ENCODE peak calls at places on chromosomes 16 and 17, in five cellular contexts. One of them, this sample, is unnamed.

GRCh38 chr17:42387663-42388380 is 420 bp downstream of the STAT3 start:
- DNase-seq in A549: no peak
- DNase-seq in body of pancreas: peak
- DNase-seq in AG04449: no peak
- DNase-seq in LNCaP clone FGC: no peak
- DNase-seq in this sample: peak

GRCh38 chr17:27352481-27353460 is 58.9 kb downstream of the WSB1 start:
- DNase-seq in A549: peak
- DNase-seq in body of pancreas: no peak
- DNase-seq in AG04449: no peak
- DNase-seq in LNCaP clone FGC: no peak
- DNase-seq in this sample: no peak

GRCh38 chr16:19168173-19169080 is at the start of gene SYT17:
- DNase-seq in A549: peak
- DNase-seq in body of pancreas: peak
- DNase-seq in AG04449: no peak
- DNase-seq in LNCaP clone FGC: no peak
- DNase-seq in this sample: peak

GRCh38 chr16:75080205-75081029 is 36.2 kb downstream of the LDHD start:
- DNase-seq in A549: no peak
- DNase-seq in body of pancreas: no peak
- DNase-seq in AG04449: peak
- DNase-seq in LNCaP clone FGC: no peak
- DNase-seq in this sample: no peak

GRCh38 chr16:73047221-73047535 is 750 bp downstream of the ZFHX3 start:
- DNase-seq in A549: no peak
- DNase-seq in body of pancreas: no peak
- DNase-seq in AG04449: no peak
- DNase-seq in LNCaP clone FGC: no peak
- DNase-seq in this sample: no peak

GRCh38 chr17:19018600-19018950 is 14.0 kb upstream of the FAM83G start:
- DNase-seq in A549: no peak
- DNase-seq in body of pancreas: no peak
- DNase-seq in AG04449: no peak
- DNase-seq in LNCaP clone FGC: no peak
- DNase-seq in this sample: no peak

GRCh38 chr16:19810817-19811731 is 73.6 kb downstream of the GPRC5B start:
- DNase-seq in A549: peak
- DNase-seq in body of pancreas: no peak
- DNase-seq in AG04449: peak
- DNase-seq in LNCaP clone FGC: no peak
- DNase-seq in this sample: no peak

GRCh38 chr16:29745853-29746345 is at the start of gene C16orf54:
- DNase-seq in A549: no peak
- DNase-seq in body of pancreas: peak
- DNase-seq in AG04449: no peak
- DNase-seq in LNCaP clone FGC: no peak
- DNase-seq in this sample: no peak

GRCh38 chr16:74740795-74741304 is 33.8 kb downstream of the FA2H start:
- DNase-seq in A549: peak
- DNase-seq in body of pancreas: peak
- DNase-seq in AG04449: no peak
- DNase-seq in LNCaP clone FGC: no peak
- DNase-seq in this sample: no peak

GRCh38 chr16:11152205-11152604 is 103.8 kb downstream of the SOCS1 start:
- DNase-seq in A549: no peak
- DNase-seq in body of pancreas: no peak
- DNase-seq in AG04449: no peak
- DNase-seq in LNCaP clone FGC: no peak
- DNase-seq in this sample: peak

GRCh38 chr16:23317266-23317661 is 15.2 kb downstream of the SCNN1B start:
- DNase-seq in A549: peak
- DNase-seq in body of pancreas: peak
- DNase-seq in AG04449: no peak
- DNase-seq in LNCaP clone FGC: peak
- DNase-seq in this sample: no peak

GRCh38 chr17:57084361-57084801 is 665 bp upstream of the AKAP1 start:
- DNase-seq in A549: no peak
- DNase-seq in body of pancreas: no peak
- DNase-seq in AG04449: no peak
- DNase-seq in LNCaP clone FGC: no peak
- DNase-seq in this sample: no peak

GRCh38 chr16:71351558-71351901 is 7.0 kb upstream of the CALB2 start:
- DNase-seq in A549: no peak
- DNase-seq in body of pancreas: peak
- DNase-seq in AG04449: no peak
- DNase-seq in LNCaP clone FGC: peak
- DNase-seq in this sample: no peak

GRCh38 chr16:53789159-53789558 is 85.2 kb downstream of the FTO start:
- DNase-seq in A549: no peak
- DNase-seq in body of pancreas: no peak
- DNase-seq in AG04449: peak
- DNase-seq in LNCaP clone FGC: no peak
- DNase-seq in this sample: no peak

GRCh38 chr17:19647697-19648474 is 665 bp upstream of the ALDH3A2 start:
- DNase-seq in A549: peak
- DNase-seq in body of pancreas: peak
- DNase-seq in AG04449: peak
- DNase-seq in LNCaP clone FGC: no peak
- DNase-seq in this sample: peak

GRCh38 chr17:2054262-2054739 is 602 bp upstream of the HIC1 start:
- DNase-seq in A549: peak
- DNase-seq in body of pancreas: no peak
- DNase-seq in AG04449: no peak
- DNase-seq in LNCaP clone FGC: no peak
- DNase-seq in this sample: peak

GRCh38 chr17:41324180-41325075 is 8.9 kb upstream of the KRTAP17-1 start:
- DNase-seq in A549: peak
- DNase-seq in body of pancreas: no peak
- DNase-seq in AG04449: no peak
- DNase-seq in LNCaP clone FGC: no peak
- DNase-seq in this sample: no peak

GRCh38 chr17:72219136-72219823 is 98.5 kb downstream of the SOX9 start:
- DNase-seq in A549: no peak
- DNase-seq in body of pancreas: no peak
- DNase-seq in AG04449: no peak
- DNase-seq in LNCaP clone FGC: no peak
- DNase-seq in this sample: peak
- H3K4me3 ChIP-seq in A549: no peak
- H3K4me3 ChIP-seq in body of pancreas: no peak
- H3K4me3 ChIP-seq in AG04449: no peak
- H3K4me3 ChIP-seq in LNCaP clone FGC: no peak
- H3K4me3 ChIP-seq in this sample: peak

GRCh38 chr17:63133489-63133888 is 167.5 kb downstream of the TANC2 start:
- DNase-seq in A549: no peak
- DNase-seq in body of pancreas: no peak
- DNase-seq in AG04449: no peak
- DNase-seq in LNCaP clone FGC: no peak
- DNase-seq in this sample: no peak
- TF ChIP-seq CTCF in A549: no peak
- TF ChIP-seq CTCF in body of pancreas: no peak
- TF ChIP-seq CTCF in AG04449: no peak
- TF ChIP-seq CTCF in LNCaP clone FGC: no peak
- TF ChIP-seq CTCF in this sample: no peak

DNA sequence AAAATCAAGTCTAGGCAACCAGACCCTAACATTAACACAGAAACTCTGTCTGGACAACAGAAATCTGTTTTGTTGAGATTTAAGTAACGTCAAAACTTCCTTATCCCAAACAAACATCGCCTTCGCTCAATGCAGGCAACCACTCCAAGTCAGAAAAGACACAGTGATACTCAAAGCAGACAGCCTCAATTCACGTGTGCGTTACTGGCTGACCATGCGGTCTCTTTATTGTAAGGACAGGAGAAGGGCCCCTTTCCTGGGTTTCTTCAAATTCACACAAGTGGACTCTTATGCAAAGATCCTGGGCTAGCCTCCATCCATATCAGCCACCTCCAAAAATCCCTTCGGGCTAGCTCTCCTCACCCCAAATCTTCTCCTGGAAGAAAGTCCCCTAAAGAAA is 467.7 kb downstream of the SOX9 start:
- DNase-seq in A549: no peak
- DNase-seq in body of pancreas: no peak
- DNase-seq in AG04449: no peak
- DNase-seq in LNCaP clone FGC: no peak
- DNase-seq in this sample: no peak
- H3K4me3 ChIP-seq in A549: peak
- H3K4me3 ChIP-seq in body of pancreas: no peak
- H3K4me3 ChIP-seq in AG04449: no peak
- H3K4me3 ChIP-seq in LNCaP clone FGC: no peak
- H3K4me3 ChIP-seq in this sample: peak

GRCh38 chr17:60528828-60529227 is 2.8 kb upstream of the APPBP2 start:
- DNase-seq in A549: no peak
- DNase-seq in body of pancreas: no peak
- DNase-seq in AG04449: no peak
- DNase-seq in LNCaP clone FGC: no peak
- DNase-seq in this sample: no peak
- TF ChIP-seq CTCF in A549: no peak
- TF ChIP-seq CTCF in body of pancreas: no peak
- TF ChIP-seq CTCF in AG04449: no peak
- TF ChIP-seq CTCF in LNCaP clone FGC: no peak
- TF ChIP-seq CTCF in this sample: no peak

GRCh38 chr17:48840441-48840840 is 9.6 kb downstream of the CALCOCO2 start:
- DNase-seq in A549: no peak
- DNase-seq in body of pancreas: no peak
- DNase-seq in AG04449: no peak
- DNase-seq in LNCaP clone FGC: no peak
- DNase-seq in this sample: no peak
- H3K4me3 ChIP-seq in A549: no peak
- H3K4me3 ChIP-seq in body of pancreas: no peak
- H3K4me3 ChIP-seq in AG04449: no peak
- H3K4me3 ChIP-seq in LNCaP clone FGC: no peak
- H3K4me3 ChIP-seq in this sample: no peak

This sample was measured in BE2C.